ENCODE peak calls at places on chromosomes 6 and 20, in seven cellular contexts. W is GM12865, V is D721Med, D is endodermal cell, C is Calu3, Z is uterus, N is transverse colon. M is an unnamed sample.

GRCh38 chr6:151763938-151764680 is 43.4 kb upstream of the ESR1 start:
- DNase-seq in W (peak; percentile 46), V (no peak), D (peak; percentile 99), C (peak; percentile 81), Z (peak; percentile 94), N (peak; percentile 82), M (peak; percentile 93)

GRCh38 chr6:153449279-153449678 is 318.2 kb upstream of the RGS17 start:
- DNase-seq in W (no peak), V (no peak), D (no peak), C (no peak), Z (no peak), N (no peak), M (no peak)

GRCh38 chr6:163392533-163392932 is 22.0 kb upstream of the QKI start:
- DNase-seq in W (peak; percentile 9), V (no peak), D (no peak), C (peak; percentile 69), Z (no peak), N (no peak), M (peak; percentile 69)

GRCh38 chr6:166957087-166957804 is 896 bp upstream of the RNASET2 start:
- DNase-seq in W (peak; percentile 72), V (no peak), D (peak; percentile 79), C (peak; percentile 36), Z (peak; percentile 39), N (peak; percentile 79), M (no peak)

GRCh38 chr6:166540631-166541331 is 45.7 kb downstream of the RAMACL start:
- DNase-seq in W (peak; percentile 72), V (no peak), D (no peak), C (peak; percentile 43), Z (no peak), N (peak; percentile 30), M (no peak)

GRCh38 chr6:166346449-166346848 is 4.1 kb upstream of the SFT2D1 start:
- DNase-seq in W (no peak), V (no peak), D (no peak), C (no peak), Z (no peak), N (no peak), M (no peak)

GRCh38 chr6:43076093-43076927 is at the start of gene PTK7:
- DNase-seq in W (no peak), V (peak; percentile 77), D (peak; percentile 96), C (peak; percentile 76), Z (peak; percentile 69), N (no peak), M (peak; percentile 59)

GRCh38 chr20:62583424-62583920 is 58.8 kb upstream of the SLCO4A1 start:
- DNase-seq in W (no peak), V (no peak), D (no peak), C (no peak), Z (no peak), N (no peak), M (no peak)

GRCh38 chr20:64079273-64080012 is at the start of gene RGS19:
- DNase-seq in W (peak; percentile 90), V (peak; percentile 43), D (peak; percentile 88), C (peak; percentile 86), Z (no peak), N (peak; percentile 76), M (peak; percentile 67)

GRCh38 chr6:129929433-129929832 is 68.3 kb upstream of the TMEM244 start:
- DNase-seq in W (no peak), V (no peak), D (no peak), C (no peak), Z (no peak), N (no peak), M (peak; percentile 89)

GRCh38 chr6:132813173-132813856 is 1.1 kb upstream of the RPS12 start:
- DNase-seq in W (peak; percentile 74), V (no peak), D (peak; percentile 78), C (peak; percentile 30), Z (peak; percentile 21), N (peak; percentile 49), M (peak; percentile 42)

GRCh38 chr6:122061855-122062254 is 337.6 kb upstream of the HSF2 start:
- DNase-seq in W (no peak), V (no peak), D (no peak), C (no peak), Z (no peak), N (no peak), M (no peak)

GRCh38 chr6:72689107-72689954 is 67.5 kb downstream of the KCNQ5 start:
- DNase-seq in W (peak; percentile 95), V (no peak), D (no peak), C (no peak), Z (no peak), N (no peak), M (peak; percentile 7)

GRCh38 chr20:59495894-59496510 is 108.3 kb upstream of the PHACTR3 start:
- DNase-seq in W (peak; percentile 71), V (peak; percentile 70), D (peak; percentile 93), C (peak; percentile 90), Z (peak; percentile 25), N (peak; percentile 68), M (peak; percentile 70)

GRCh38 chr6:113073611-113074191 is 726.6 kb downstream of the RFPL4B start:
- DNase-seq in W (no peak), V (no peak), D (no peak), C (no peak), Z (no peak), N (no peak), M (peak; percentile 64)

GRCh38 chr6:160462551-160463109 is 114.5 kb downstream of the SLC22A3 start:
- DNase-seq in W (peak; percentile 81), V (no peak), D (no peak), C (peak; percentile 11), Z (no peak), N (peak; percentile 13), M (peak; percentile 92)

GRCh38 chr6:42239736-42240375 is 22.2 kb upstream of the MRPS10 start:
- DNase-seq in W (no peak), V (no peak), D (no peak), C (no peak), Z (no peak), N (no peak), M (no peak)

GRCh38 chr6:17710331-17710730 is 3.6 kb upstream of the NUP153 start:
- DNase-seq in W (no peak), V (no peak), D (no peak), C (no peak), Z (no peak), N (no peak), M (peak; percentile 29)

GRCh38 chr6:159257846-159258245 is 88.6 kb downstream of the FNDC1 start:
- DNase-seq in W (no peak), V (no peak), D (no peak), C (no peak), Z (no peak), N (no peak), M (no peak)

DNA sequence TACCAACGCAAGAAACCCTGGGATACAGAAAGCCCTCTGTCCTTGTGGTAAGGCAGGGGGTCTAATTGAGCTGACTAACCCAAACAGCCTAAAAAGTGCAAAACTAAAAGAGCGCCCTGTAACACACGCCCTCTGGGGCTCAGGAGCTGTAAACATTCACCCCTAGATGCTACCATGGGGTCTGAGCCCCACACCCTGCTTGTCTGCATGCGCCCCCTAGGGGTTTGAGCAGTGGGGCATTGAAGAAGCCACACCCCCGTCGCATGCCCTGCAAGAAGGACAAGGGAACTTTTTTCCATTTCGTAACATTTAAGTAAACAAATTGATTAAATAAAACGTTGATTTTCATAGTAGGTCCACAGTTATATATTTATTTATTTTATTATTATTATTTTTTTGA is 616.9 kb upstream of the MAN1A1 start:
- DNase-seq in W (peak; percentile 52), V (no peak), D (peak; percentile 85), C (no peak), Z (no peak), N (no peak), M (no peak)
- TF ChIP-seq CTCF in W (peak; percentile 42), V (no peak), D (peak; percentile 71), C (no peak), Z (no peak), N (no peak), M (no peak)

DNA sequence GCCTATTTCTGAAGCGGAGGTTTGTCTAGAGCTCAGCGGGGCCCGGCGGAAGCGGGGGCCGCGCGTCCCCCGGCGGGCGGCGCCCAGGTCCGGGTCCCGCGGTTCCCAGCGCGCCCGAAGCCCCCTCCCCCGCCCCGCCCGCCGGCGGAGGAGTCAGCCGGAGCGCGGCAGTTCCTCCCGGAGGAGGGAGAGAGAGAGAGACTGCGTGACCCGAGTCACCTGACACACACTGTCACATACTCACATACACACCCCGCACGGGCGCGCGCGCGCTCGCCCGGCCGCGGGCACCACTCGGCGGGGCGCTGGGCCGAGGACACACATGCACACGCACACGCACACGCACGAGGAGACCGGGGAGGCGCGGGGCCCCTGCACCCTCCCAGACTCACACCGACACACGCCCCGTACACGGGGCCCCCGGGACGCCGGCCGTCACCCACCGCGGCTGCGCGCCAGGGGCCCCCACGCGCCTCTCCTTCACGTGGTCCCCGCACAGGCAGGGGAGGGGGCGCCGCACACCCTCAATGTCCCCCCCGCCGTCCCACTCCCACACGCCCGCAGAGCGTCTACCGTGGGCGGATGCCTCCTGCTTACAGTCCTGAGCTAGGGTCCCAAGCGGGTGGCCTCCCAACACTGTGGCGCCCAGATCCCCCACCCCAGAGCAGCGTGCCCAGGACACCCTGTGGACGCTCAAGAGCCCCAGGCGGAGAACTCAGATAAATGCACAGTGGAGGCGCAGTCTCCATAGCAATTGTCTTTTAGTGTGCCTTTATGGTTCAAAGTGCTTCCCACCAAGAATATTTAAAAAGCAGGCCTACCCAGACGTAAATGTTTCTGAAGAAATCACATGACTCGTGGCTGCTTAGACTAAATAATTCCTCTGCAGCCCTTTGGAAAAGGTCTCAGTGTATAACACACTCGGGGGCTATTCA is at the start of gene RRAGD:
- DNase-seq in W (peak; percentile 80), V (peak; percentile 68), D (peak; percentile 80), C (peak; percentile 54), Z (peak; percentile 35), N (peak; percentile 73), M (no peak)
- TF ChIP-seq CTCF in W (peak; percentile 2), V (no peak), D (no peak), C (no peak), Z (no peak), N (peak; percentile 16), M (no peak)

DNA sequence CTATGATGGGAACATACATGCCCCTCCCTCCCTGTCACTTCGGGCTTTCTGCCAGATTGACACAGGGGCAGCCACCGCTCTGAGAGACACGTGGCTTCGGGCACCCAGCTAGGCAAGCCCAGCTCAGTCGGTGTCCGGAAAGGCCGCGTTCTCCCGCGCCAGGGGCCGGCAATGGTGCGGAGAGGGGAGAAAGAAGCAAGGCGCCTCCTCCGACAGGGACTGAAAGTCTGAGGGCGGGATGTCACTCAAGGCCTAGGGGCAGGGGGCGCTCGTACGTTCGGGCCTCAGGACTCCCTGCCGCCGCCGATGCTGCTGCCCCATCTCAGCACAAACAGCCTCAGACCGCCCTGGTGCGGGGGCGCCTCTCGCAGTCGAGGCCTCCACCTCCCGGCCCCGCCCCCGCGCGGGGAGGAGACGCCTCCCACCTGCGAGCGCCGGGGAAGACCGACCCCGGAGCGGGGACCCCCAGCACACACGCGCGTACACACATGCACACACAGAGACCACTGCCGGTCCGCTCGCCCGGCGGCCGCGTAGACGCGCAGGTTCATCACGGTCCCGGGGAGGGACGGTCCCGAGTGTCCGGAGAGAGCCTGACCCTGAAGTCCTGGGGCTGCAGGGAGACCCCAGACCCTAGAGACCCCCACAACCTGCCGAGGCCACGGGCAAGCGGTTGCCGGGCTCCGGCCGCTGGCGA is 1.9 kb downstream of the GRM4 start:
- DNase-seq in W (peak; percentile 33), V (peak; percentile 63), D (peak; percentile 95), C (peak; percentile 63), Z (no peak), N (no peak), M (no peak)
- TF ChIP-seq CTCF in W (peak; percentile 17), V (peak; percentile 51), D (peak; percentile 75), C (peak; percentile 51), Z (no peak), N (no peak), M (no peak)

DNA sequence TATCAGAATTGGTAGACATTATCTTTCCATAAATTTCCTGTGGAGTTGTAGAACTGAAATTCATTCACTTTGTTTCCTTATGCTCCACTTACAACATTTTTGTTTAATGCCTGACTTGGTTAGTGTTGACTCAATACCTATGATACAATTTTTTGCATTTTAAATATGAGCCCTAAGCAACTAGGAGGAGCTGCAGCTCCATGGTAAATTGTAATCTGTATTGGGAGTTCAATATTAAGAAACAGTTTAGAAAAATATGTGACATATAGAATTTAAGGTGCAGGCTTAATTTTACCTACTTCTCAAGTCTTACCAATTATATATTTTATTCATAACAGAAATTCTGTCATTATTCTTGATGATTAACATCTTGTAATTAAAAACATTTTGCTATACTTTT is 868.3 kb downstream of the EYS start:
- DNase-seq in W (no peak), V (no peak), D (no peak), C (no peak), Z (no peak), N (no peak), M (peak; percentile 30)
- TF ChIP-seq CTCF in W (no peak), V (peak; percentile 25), D (no peak), C (no peak), Z (no peak), N (no peak), M (peak; percentile 15)

M was measured in fibroblast of pulmonary artery.